ENCODE peak calls at places on chromosomes 11 and 22, in ten cellular contexts. W, E, U, Q, B, G, R, D, I and S are unnamed samples.

GRCh38 chr11:11618973-11619435 is 2.8 kb downstream of the GALNT18 start:
- DNase-seq in U (no peak), B (no peak), G (no peak), R (no peak), Q (no peak), I (no peak), W (no peak), E (no peak), D (no peak), S (no peak)

GRCh38 chr22:37559901-37560681 is at the start of gene CDC42EP1:
- DNase-seq in E (peak; percentile 51), I (no peak), R (peak; percentile 85), U (peak; percentile 54), D (no peak), Q (peak; percentile 60), W (peak; percentile 72), B (peak; percentile 91), G (peak; percentile 36), S (no peak)

GRCh38 chr11:9962722-9963121 is 298.8 kb downstream of the SWAP70 start:
- DNase-seq in W (no peak), R (no peak), Q (no peak), G (peak; percentile 23), D (no peak), E (no peak), B (no peak), I (no peak), U (no peak), S (no peak)

GRCh38 chr11:65113839-65114238 is 2.2 kb downstream of the TM7SF2 start:
- DNase-seq in I (no peak), G (no peak), U (no peak), D (no peak), W (no peak), Q (no peak), R (no peak), E (no peak), B (peak; percentile 45), S (no peak)

GRCh38 chr11:32440372-32440888 is 5.1 kb upstream of the WT1 start:
- DNase-seq in E (peak; percentile 6), D (no peak), I (no peak), U (no peak), R (no peak), W (no peak), B (no peak), G (no peak), Q (no peak), S (no peak)

GRCh38 chr11:30889116-30889765 is 303.1 kb upstream of the MPPED2 start:
- DNase-seq in G (peak; percentile 45), R (no peak), E (no peak), D (no peak), B (no peak), U (no peak), W (no peak), Q (no peak), I (no peak), S (no peak)

GRCh38 chr22:30875481-30876215 is 92.9 kb downstream of the MORC2 start:
- DNase-seq in D (no peak), Q (no peak), I (no peak), G (no peak), E (no peak), U (no peak), B (no peak), W (no peak), R (peak; percentile 23), S (no peak)

GRCh38 chr11:26073646-26074045 is 258.3 kb upstream of the ANO3 start:
- DNase-seq in I (no peak), G (no peak), Q (no peak), B (no peak), R (no peak), D (no peak), W (no peak), U (no peak), E (no peak), S (no peak)

DNA sequence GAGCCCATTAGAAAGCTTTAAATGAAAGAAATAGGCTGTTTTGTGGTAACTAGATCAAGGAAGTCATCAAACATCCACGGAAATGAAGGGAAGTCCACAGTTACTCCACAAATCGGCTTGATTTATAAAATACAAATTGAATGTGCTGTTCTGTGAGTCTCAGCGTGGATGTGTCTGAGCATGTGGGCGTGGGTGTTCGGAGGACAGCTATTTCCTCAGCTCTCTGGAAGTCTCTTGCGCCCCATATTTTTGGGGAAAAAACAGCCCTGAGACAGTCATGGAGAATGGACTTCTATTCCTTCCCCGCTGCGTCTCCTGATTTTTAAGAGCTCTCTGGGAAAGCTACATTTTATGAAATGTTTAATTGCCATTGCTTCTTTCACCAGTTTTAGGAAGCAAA is 144.4 kb downstream of the EFCAB6 start:
- DNase-seq in Q (no peak), R (no peak), I (no peak), E (no peak), U (no peak), G (no peak), D (no peak), B (no peak), W (no peak), S (no peak)
- H3K27ac ChIP-seq in Q (no peak overlapping the region), R (no peak overlapping the region), I (no peak overlapping the region), E (no peak overlapping the region), U (no peak overlapping the region), G (no peak overlapping the region), D (no peak overlapping the region), B (no peak overlapping the region), W (no peak overlapping the region), S (no peak overlapping the region)

DNA sequence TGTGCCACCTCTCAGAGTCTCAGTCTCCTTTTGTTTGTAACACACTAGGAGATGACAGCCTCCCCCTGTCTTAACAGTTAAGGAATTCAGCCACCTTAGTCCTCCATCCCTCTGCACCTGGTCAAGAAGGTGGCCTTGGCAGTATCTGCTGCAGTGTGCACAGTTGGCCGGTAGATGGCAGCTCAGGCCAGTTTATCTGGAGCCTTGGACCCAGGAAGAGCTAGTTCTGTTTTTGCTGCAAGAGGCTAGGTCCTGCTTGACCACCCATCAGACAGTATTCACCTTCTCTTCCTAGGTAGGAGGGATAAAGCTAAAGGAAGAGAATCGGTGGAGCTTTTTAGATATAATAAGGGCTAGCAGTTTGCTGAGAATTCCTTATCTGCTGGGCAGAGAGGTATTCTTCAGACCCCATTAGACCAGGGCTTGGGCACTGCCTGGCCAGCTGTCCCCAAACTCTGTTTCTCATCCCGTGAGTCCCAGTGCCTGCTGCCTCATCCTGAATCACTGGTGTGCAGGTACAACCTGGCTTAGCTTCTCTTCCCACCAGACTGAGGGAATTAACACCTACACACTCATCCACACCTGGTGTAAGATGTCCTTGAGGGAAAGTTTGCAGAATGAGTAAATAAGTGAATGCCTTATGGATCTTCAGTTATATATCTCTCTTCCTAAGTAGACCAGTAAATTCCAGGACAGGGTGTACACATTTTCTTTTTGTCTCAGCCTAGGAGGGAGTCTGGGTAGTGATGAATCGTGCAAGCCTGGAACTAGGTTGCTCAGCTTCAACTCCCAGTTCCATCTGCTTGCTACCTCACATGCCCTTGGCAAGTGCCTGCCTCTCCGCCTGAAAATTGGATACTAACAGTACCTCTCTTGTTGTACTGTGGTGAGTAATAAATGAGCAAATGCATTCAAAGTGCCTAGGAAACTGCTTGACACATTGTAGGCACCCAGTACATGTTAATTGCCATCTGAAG is 70.8 kb upstream of the NARS2 start:
- DNase-seq in B (peak; percentile 89), Q (peak; percentile 77), G (peak; percentile 72), D (peak; percentile 71), R (peak; percentile 82), W (peak; percentile 70), U (peak; percentile 63), I (peak; percentile 12), E (peak; percentile 35), S (peak; percentile 27)
- H3K4me3 ChIP-seq in B (no peak overlapping the region), Q (no peak overlapping the region), G (no peak overlapping the region), D (no peak overlapping the region), R (no peak overlapping the region), W (no peak overlapping the region), U (no peak overlapping the region), I (no peak overlapping the region), E (no peak overlapping the region), S (no peak overlapping the region)

GRCh38 chr22:38738475-38739070 is 17.2 kb downstream of the SUN2 start:
- DNase-seq in G (no peak), W (no peak), R (no peak), D (no peak), I (no peak), Q (no peak), U (no peak), B (peak; percentile 65), E (no peak), S (no peak)

GRCh38 chr22:38740754-38741153 is 15.0 kb downstream of the SUN2 start:
- DNase-seq in G (no peak), E (no peak), B (peak; percentile 38), D (no peak), R (no peak), U (no peak), Q (no peak), I (no peak), W (no peak), S (no peak)

GRCh38 chr22:38740116-38740723 is 15.6 kb downstream of the SUN2 start:
- DNase-seq in U (no peak), G (no peak), D (no peak), E (no peak), W (no peak), R (no peak), I (no peak), Q (no peak), B (peak; percentile 76), S (no peak)

GRCh38 chr22:38741166-38741565 is 14.6 kb downstream of the SUN2 start:
- DNase-seq in B (peak; percentile 57), I (no peak), W (no peak), E (no peak), D (no peak), R (no peak), Q (no peak), U (no peak), G (no peak), S (no peak)

DNA sequence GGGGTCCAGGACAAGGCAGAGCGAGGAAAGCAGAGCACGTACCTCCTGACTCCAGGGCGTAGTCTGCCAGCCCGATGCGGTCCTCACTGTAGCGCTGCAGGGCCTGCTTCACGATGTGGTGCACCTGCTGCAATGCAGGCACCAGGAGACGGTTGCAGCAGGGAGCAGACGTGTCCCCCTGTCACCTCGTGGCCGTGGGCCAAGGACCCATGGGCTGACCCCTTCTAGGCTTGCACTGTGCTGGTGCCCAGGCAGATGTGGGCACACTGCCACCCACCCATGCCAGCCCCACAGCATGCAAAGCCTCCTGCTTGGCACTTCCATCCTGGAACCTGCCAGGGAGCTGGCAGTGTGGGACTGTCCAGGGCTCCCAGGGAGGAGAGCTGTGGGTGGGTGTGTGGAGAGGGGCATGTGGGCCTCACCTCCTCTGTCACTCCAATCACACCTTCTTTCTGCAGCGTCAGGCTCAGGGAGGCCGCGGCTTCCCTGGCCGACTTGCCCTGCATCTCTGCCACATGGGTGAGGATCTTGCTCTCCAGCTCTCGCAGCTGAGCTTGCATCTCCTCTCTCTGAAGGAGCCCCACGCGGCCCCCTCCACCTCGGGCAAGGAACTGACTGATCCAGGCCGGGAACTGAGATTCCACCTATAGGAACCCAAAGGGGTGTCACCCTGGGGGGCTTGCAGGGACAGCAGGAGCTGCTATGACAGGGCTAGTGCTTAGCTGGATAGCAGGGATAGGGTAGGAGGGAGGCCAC is 16.3 kb downstream of the SUN2 start:
- DNase-seq in B (peak; percentile 82), Q (no peak), G (no peak), U (no peak), E (no peak), R (no peak), W (no peak), I (no peak), D (no peak), S (no peak)
- H3K4me1 ChIP-seq in B (peaks cover 7% of the 10 kb centered on the region), Q (no peaks in the 10 kb centered on the region), G (no peaks in the 10 kb centered on the region), U (peaks cover 10% of the 10 kb centered on the region), E (no peaks in the 10 kb centered on the region), R (no peaks in the 10 kb centered on the region), W (no peaks in the 10 kb centered on the region), I (peaks cover 26% of the 10 kb centered on the region), D (no peaks in the 10 kb centered on the region), S (peaks cover 29% of the 10 kb centered on the region)

GRCh38 chr22:46104170-46104880 is 46.0 kb upstream of the PPARA start:
- DNase-seq in B (peak; percentile 96), W (no peak), D (no peak), E (no peak), Q (peak; percentile 95), I (no peak), R (peak; percentile 90), U (no peak), G (no peak), S (no peak)

GRCh38 chr22:46106279-46107022 is 43.9 kb upstream of the PPARA start:
- DNase-seq in U (no peak), G (no peak), Q (no peak), W (no peak), B (no peak), R (no peak), E (no peak), I (no peak), D (no peak), S (no peak)

GRCh38 chr22:46104881-46105493 is 45.3 kb upstream of the PPARA start:
- DNase-seq in U (no peak), G (no peak), D (no peak), B (peak; percentile 81), W (no peak), E (no peak), I (no peak), R (no peak), Q (no peak), S (no peak)

GRCh38 chr22:46107089-46107664 is 43.1 kb upstream of the PPARA start:
- DNase-seq in B (peak; percentile 97), R (no peak), E (no peak), I (no peak), G (no peak), Q (peak; percentile 84), W (peak; percentile 66), U (peak; percentile 53), D (no peak), S (no peak)

DNA sequence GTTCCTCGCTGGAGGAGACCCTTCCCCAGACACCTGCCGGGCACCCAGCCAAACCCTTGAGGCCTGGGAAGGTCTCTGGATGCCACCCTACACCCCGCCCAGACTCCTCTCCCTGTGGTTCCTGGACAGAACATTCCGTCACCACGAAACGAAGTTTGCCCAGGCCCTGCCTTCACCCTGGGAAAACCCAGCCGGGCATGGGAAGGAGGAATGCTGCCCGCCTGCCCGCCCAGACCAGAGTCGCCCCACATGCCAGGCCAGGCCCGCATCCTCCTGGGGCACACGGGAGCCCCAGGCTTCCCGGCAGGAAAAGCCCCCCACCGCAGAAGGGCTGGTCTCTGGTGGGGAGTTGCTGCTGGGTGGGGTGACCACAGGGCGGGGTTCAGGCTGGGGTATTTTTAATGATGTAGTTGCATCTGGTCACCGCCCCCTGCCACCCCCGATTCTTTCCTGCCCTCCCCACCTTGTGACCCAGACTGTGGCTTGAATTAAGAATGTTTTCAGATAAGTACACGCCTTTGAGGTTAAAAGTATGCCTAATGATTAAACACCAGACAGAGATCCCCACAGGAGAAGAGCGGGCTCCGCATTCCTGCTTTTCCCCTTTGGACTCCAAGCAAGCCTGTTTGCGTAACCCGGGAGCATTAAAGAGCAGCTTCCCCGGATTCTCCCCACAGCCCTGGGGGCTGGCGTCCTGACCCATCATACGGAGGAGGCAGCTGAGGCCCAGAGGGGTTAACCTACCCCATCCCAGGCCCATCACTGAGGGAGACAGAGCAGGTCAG is 44.6 kb upstream of the PPARA start:
- DNase-seq in U (peak; percentile 67), Q (no peak), B (peak; percentile 88), E (no peak), W (no peak), D (no peak), G (peak; percentile 59), I (no peak), R (no peak), S (no peak)
- H3K27ac ChIP-seq in U (peak overlapping the region; percentile 93), Q (peak overlapping the region; percentile 95), B (peak overlapping the region; percentile 90), E (no peak overlapping the region), W (peak overlapping the region; percentile 100), D (peak overlapping the region; percentile 91), G (peak overlapping the region; percentile 47), I (no peak overlapping the region), R (peak overlapping the region; percentile 84), S (no peak overlapping the region)